ENCODE peak calls at places on chromosomes 6 and 20, in four cellular contexts. X is left ventricle myocardium inferior, E is SW480, W is fibroblast of villous mesenchyme. T is an unnamed sample.

GRCh38 chr6:156410649-156411048 is 366.5 kb upstream of the ARID1B start:
- DNase-seq in W (no peak), X (no peak), E (no peak), T (no peak)

GRCh38 chr20:20367681-20368413 is at the start of gene INSM1:
- DNase-seq in E (peak), W (no peak), X (no peak), T (no peak)

GRCh38 chr20:3653921-3654320 is 9.3 kb downstream of the GFRA4 start:
- DNase-seq in X (no peak), E (no peak), W (no peak), T (no peak)

GRCh38 chr6:143346004-143346403 is 104.5 kb downstream of the ADAT2 start:
- DNase-seq in X (no peak), E (no peak), W (no peak), T (no peak)

GRCh38 chr6:148441454-148441911 is 98.8 kb downstream of the SASH1 start:
- DNase-seq in W (peak), X (no peak), E (peak), T (no peak)

GRCh38 chr20:44805991-44806729 is 4.2 kb downstream of the RIMS4 start:
- DNase-seq in E (peak), X (no peak), W (peak), T (no peak)

GRCh38 chr6:168925671-168926070 is 328.0 kb downstream of the THBS2 start:
- DNase-seq in X (no peak), W (no peak), E (no peak), T (no peak)

GRCh38 chr20:19440660-19441527 is 228.5 kb downstream of the SLC24A3 start:
- DNase-seq in E (no peak), X (no peak), W (no peak), T (peak)

GRCh38 chr6:84882768-84883766 is 118.7 kb upstream of the TBX18 start:
- DNase-seq in E (no peak), X (no peak), W (no peak), T (no peak)

GRCh38 chr6:137903933-137904821 is 37.1 kb downstream of the TNFAIP3 start:
- DNase-seq in E (no peak), X (no peak), W (peak), T (peak)

GRCh38 chr6:136791296-136792065 is 796 bp downstream of the MAP3K5 start:
- DNase-seq in W (peak), X (peak), E (peak), T (peak)

GRCh38 chr6:9537381-9537780 is 877.5 kb downstream of the TFAP2A start:
- DNase-seq in W (peak), E (no peak), X (no peak), T (no peak)

GRCh38 chr6:157020398-157021266 is 243.5 kb downstream of the ARID1B start:
- DNase-seq in W (peak), X (peak), E (peak), T (no peak)

GRCh38 chr6:51007237-51007636 is 188.6 kb downstream of the TFAP2B start:
- DNase-seq in E (no peak), X (no peak), W (no peak), T (no peak)

GRCh38 chr20:20710847-20711315 is 1.6 kb downstream of the RALGAPA2 start:
- DNase-seq in X (no peak), E (peak), W (no peak), T (peak)

T was measured in small intestine.